ENCODE peak calls at places on chromosome 2, in ten cellular contexts. One of them, this sample, is unnamed.

GRCh38 chr2:2291500-2292260 is 39.4 kb downstream of the MYT1L start:
- DNase-seq in NCI-H1436: peak
- DNase-seq in activated T-helper 2 cell treated with anti-CD3 and anti-CD28 coated beads, Interferon-gamma antibody, Interleukin-2, Interleukin-4, amounts not matched to agents 10 μg/mL and 5 μg/mL and 100 μg/mL, durations not matched to agents 14 hours and 24 hours and 36 hours: no peak
- DNase-seq in NCI-H2029: peak
- DNase-seq in effector memory CD4-positive, alpha-beta T cell: no peak
- DNase-seq in activated naive CD4-positive, alpha-beta T cell treated with anti-CD3 and anti-CD28 coated beads for 36 hours: no peak
- DNase-seq in adrenal gland: no peak
- DNase-seq in Caki2: no peak
- DNase-seq in stimulated activated naive CD4-positive, alpha-beta T cell: no peak
- DNase-seq in neural crest cell: peak
- DNase-seq in this sample: no peak

GRCh38 chr2:113157897-113158753 is 15.6 kb upstream of the PSD4 start:
- DNase-seq in activated naive CD4-positive, alpha-beta T cell treated with anti-CD3 and anti-CD28 coated beads for 36 hours: peak
- DNase-seq in activated T-helper 2 cell treated with anti-CD3 and anti-CD28 coated beads, Interferon-gamma antibody, Interleukin-2, Interleukin-4, amounts not matched to agents 10 μg/mL and 5 μg/mL and 100 μg/mL, durations not matched to agents 14 hours and 24 hours and 36 hours: no peak
- DNase-seq in NCI-H2029: no peak
- DNase-seq in Caki2: peak
- DNase-seq in effector memory CD4-positive, alpha-beta T cell: no peak
- DNase-seq in adrenal gland: no peak
- DNase-seq in stimulated activated naive CD4-positive, alpha-beta T cell: peak
- DNase-seq in neural crest cell: no peak
- DNase-seq in NCI-H1436: no peak
- DNase-seq in this sample: peak

GRCh38 chr2:195709901-195710300 is 52.9 kb downstream of the SLC39A10 start:
- DNase-seq in Caki2: no peak
- DNase-seq in effector memory CD4-positive, alpha-beta T cell: no peak
- DNase-seq in stimulated activated naive CD4-positive, alpha-beta T cell: no peak
- DNase-seq in NCI-H2029: no peak
- DNase-seq in neural crest cell: no peak
- DNase-seq in activated T-helper 2 cell treated with anti-CD3 and anti-CD28 coated beads, Interferon-gamma antibody, Interleukin-2, Interleukin-4, amounts not matched to agents 10 μg/mL and 5 μg/mL and 100 μg/mL, durations not matched to agents 14 hours and 24 hours and 36 hours: no peak
- DNase-seq in NCI-H1436: no peak
- DNase-seq in activated naive CD4-positive, alpha-beta T cell treated with anti-CD3 and anti-CD28 coated beads for 36 hours: no peak
- DNase-seq in adrenal gland: no peak
- DNase-seq in this sample: no peak

GRCh38 chr2:2698182-2699116 is 367.4 kb upstream of the MYT1L start:
- DNase-seq in activated naive CD4-positive, alpha-beta T cell treated with anti-CD3 and anti-CD28 coated beads for 36 hours: peak
- DNase-seq in stimulated activated naive CD4-positive, alpha-beta T cell: peak
- DNase-seq in Caki2: peak
- DNase-seq in NCI-H1436: peak
- DNase-seq in neural crest cell: peak
- DNase-seq in NCI-H2029: peak
- DNase-seq in effector memory CD4-positive, alpha-beta T cell: no peak
- DNase-seq in adrenal gland: peak
- DNase-seq in activated T-helper 2 cell treated with anti-CD3 and anti-CD28 coated beads, Interferon-gamma antibody, Interleukin-2, Interleukin-4, amounts not matched to agents 10 μg/mL and 5 μg/mL and 100 μg/mL, durations not matched to agents 14 hours and 24 hours and 36 hours: no peak
- DNase-seq in this sample: no peak

GRCh38 chr2:30410217-30410616 is 36.8 kb upstream of the LCLAT1 start:
- DNase-seq in NCI-H2029: no peak
- DNase-seq in Caki2: peak
- DNase-seq in neural crest cell: no peak
- DNase-seq in activated T-helper 2 cell treated with anti-CD3 and anti-CD28 coated beads, Interferon-gamma antibody, Interleukin-2, Interleukin-4, amounts not matched to agents 10 μg/mL and 5 μg/mL and 100 μg/mL, durations not matched to agents 14 hours and 24 hours and 36 hours: no peak
- DNase-seq in activated naive CD4-positive, alpha-beta T cell treated with anti-CD3 and anti-CD28 coated beads for 36 hours: peak
- DNase-seq in stimulated activated naive CD4-positive, alpha-beta T cell: no peak
- DNase-seq in effector memory CD4-positive, alpha-beta T cell: no peak
- DNase-seq in NCI-H1436: no peak
- DNase-seq in adrenal gland: no peak
- DNase-seq in this sample: no peak

GRCh38 chr2:152335851-152336102 is 803 bp downstream of the FMNL2 start:
- DNase-seq in adrenal gland: no peak
- DNase-seq in effector memory CD4-positive, alpha-beta T cell: no peak
- DNase-seq in stimulated activated naive CD4-positive, alpha-beta T cell: no peak
- DNase-seq in activated naive CD4-positive, alpha-beta T cell treated with anti-CD3 and anti-CD28 coated beads for 36 hours: peak
- DNase-seq in activated T-helper 2 cell treated with anti-CD3 and anti-CD28 coated beads, Interferon-gamma antibody, Interleukin-2, Interleukin-4, amounts not matched to agents 10 μg/mL and 5 μg/mL and 100 μg/mL, durations not matched to agents 14 hours and 24 hours and 36 hours: no peak
- DNase-seq in Caki2: peak
- DNase-seq in NCI-H2029: no peak
- DNase-seq in NCI-H1436: no peak
- DNase-seq in neural crest cell: no peak
- DNase-seq in this sample: no peak

GRCh38 chr2:2846379-2847130 is 515.5 kb upstream of the MYT1L start:
- DNase-seq in NCI-H1436: peak
- DNase-seq in activated T-helper 2 cell treated with anti-CD3 and anti-CD28 coated beads, Interferon-gamma antibody, Interleukin-2, Interleukin-4, amounts not matched to agents 10 μg/mL and 5 μg/mL and 100 μg/mL, durations not matched to agents 14 hours and 24 hours and 36 hours: no peak
- DNase-seq in neural crest cell: no peak
- DNase-seq in NCI-H2029: peak
- DNase-seq in adrenal gland: no peak
- DNase-seq in activated naive CD4-positive, alpha-beta T cell treated with anti-CD3 and anti-CD28 coated beads for 36 hours: no peak
- DNase-seq in effector memory CD4-positive, alpha-beta T cell: no peak
- DNase-seq in stimulated activated naive CD4-positive, alpha-beta T cell: no peak
- DNase-seq in Caki2: no peak
- DNase-seq in this sample: no peak

GRCh38 chr2:129879614-129880180 is 99.8 kb upstream of the RAB6C start:
- DNase-seq in NCI-H2029: no peak
- DNase-seq in NCI-H1436: no peak
- DNase-seq in stimulated activated naive CD4-positive, alpha-beta T cell: no peak
- DNase-seq in adrenal gland: no peak
- DNase-seq in activated T-helper 2 cell treated with anti-CD3 and anti-CD28 coated beads, Interferon-gamma antibody, Interleukin-2, Interleukin-4, amounts not matched to agents 10 μg/mL and 5 μg/mL and 100 μg/mL, durations not matched to agents 14 hours and 24 hours and 36 hours: no peak
- DNase-seq in activated naive CD4-positive, alpha-beta T cell treated with anti-CD3 and anti-CD28 coated beads for 36 hours: no peak
- DNase-seq in Caki2: no peak
- DNase-seq in neural crest cell: no peak
- DNase-seq in effector memory CD4-positive, alpha-beta T cell: no peak
- DNase-seq in this sample: no peak

GRCh38 chr2:215900203-215900611 is 113.1 kb downstream of the MREG start:
- DNase-seq in NCI-H2029: no peak
- DNase-seq in activated T-helper 2 cell treated with anti-CD3 and anti-CD28 coated beads, Interferon-gamma antibody, Interleukin-2, Interleukin-4, amounts not matched to agents 10 μg/mL and 5 μg/mL and 100 μg/mL, durations not matched to agents 14 hours and 24 hours and 36 hours: no peak
- DNase-seq in stimulated activated naive CD4-positive, alpha-beta T cell: no peak
- DNase-seq in neural crest cell: no peak
- DNase-seq in NCI-H1436: no peak
- DNase-seq in adrenal gland: peak
- DNase-seq in Caki2: no peak
- DNase-seq in effector memory CD4-positive, alpha-beta T cell: no peak
- DNase-seq in activated naive CD4-positive, alpha-beta T cell treated with anti-CD3 and anti-CD28 coated beads for 36 hours: no peak
- DNase-seq in this sample: no peak

GRCh38 chr2:98757904-98758421 is 27.0 kb upstream of the MGAT4A start:
- DNase-seq in NCI-H1436: no peak
- DNase-seq in stimulated activated naive CD4-positive, alpha-beta T cell: peak
- DNase-seq in effector memory CD4-positive, alpha-beta T cell: peak
- DNase-seq in adrenal gland: peak
- DNase-seq in neural crest cell: no peak
- DNase-seq in Caki2: peak
- DNase-seq in NCI-H2029: peak
- DNase-seq in activated T-helper 2 cell treated with anti-CD3 and anti-CD28 coated beads, Interferon-gamma antibody, Interleukin-2, Interleukin-4, amounts not matched to agents 10 μg/mL and 5 μg/mL and 100 μg/mL, durations not matched to agents 14 hours and 24 hours and 36 hours: peak
- DNase-seq in activated naive CD4-positive, alpha-beta T cell treated with anti-CD3 and anti-CD28 coated beads for 36 hours: peak
- DNase-seq in this sample: peak

GRCh38 chr2:241188386-241189092 is at the start of gene ANO7:
- DNase-seq in NCI-H2029: peak
- DNase-seq in neural crest cell: no peak
- DNase-seq in activated T-helper 2 cell treated with anti-CD3 and anti-CD28 coated beads, Interferon-gamma antibody, Interleukin-2, Interleukin-4, amounts not matched to agents 10 μg/mL and 5 μg/mL and 100 μg/mL, durations not matched to agents 14 hours and 24 hours and 36 hours: no peak
- DNase-seq in NCI-H1436: peak
- DNase-seq in adrenal gland: no peak
- DNase-seq in effector memory CD4-positive, alpha-beta T cell: no peak
- DNase-seq in stimulated activated naive CD4-positive, alpha-beta T cell: no peak
- DNase-seq in activated naive CD4-positive, alpha-beta T cell treated with anti-CD3 and anti-CD28 coated beads for 36 hours: no peak
- DNase-seq in Caki2: no peak
- DNase-seq in this sample: no peak

GRCh38 chr2:2600466-2600865 is 269.4 kb upstream of the MYT1L start:
- DNase-seq in NCI-H1436: no peak
- DNase-seq in neural crest cell: no peak
- DNase-seq in NCI-H2029: no peak
- DNase-seq in stimulated activated naive CD4-positive, alpha-beta T cell: no peak
- DNase-seq in effector memory CD4-positive, alpha-beta T cell: no peak
- DNase-seq in Caki2: no peak
- DNase-seq in adrenal gland: no peak
- DNase-seq in activated naive CD4-positive, alpha-beta T cell treated with anti-CD3 and anti-CD28 coated beads for 36 hours: no peak
- DNase-seq in activated T-helper 2 cell treated with anti-CD3 and anti-CD28 coated beads, Interferon-gamma antibody, Interleukin-2, Interleukin-4, amounts not matched to agents 10 μg/mL and 5 μg/mL and 100 μg/mL, durations not matched to agents 14 hours and 24 hours and 36 hours: no peak
- DNase-seq in this sample: no peak

GRCh38 chr2:9519250-9519649 is 36.4 kb downstream of the ADAM17 start:
- DNase-seq in activated naive CD4-positive, alpha-beta T cell treated with anti-CD3 and anti-CD28 coated beads for 36 hours: no peak
- DNase-seq in NCI-H2029: no peak
- DNase-seq in activated T-helper 2 cell treated with anti-CD3 and anti-CD28 coated beads, Interferon-gamma antibody, Interleukin-2, Interleukin-4, amounts not matched to agents 10 μg/mL and 5 μg/mL and 100 μg/mL, durations not matched to agents 14 hours and 24 hours and 36 hours: no peak
- DNase-seq in Caki2: no peak
- DNase-seq in stimulated activated naive CD4-positive, alpha-beta T cell: no peak
- DNase-seq in NCI-H1436: no peak
- DNase-seq in effector memory CD4-positive, alpha-beta T cell: no peak
- DNase-seq in adrenal gland: no peak
- DNase-seq in neural crest cell: no peak
- DNase-seq in this sample: no peak

GRCh38 chr2:54107903-54108615 is 7.4 kb upstream of the ACYP2 start:
- DNase-seq in activated T-helper 2 cell treated with anti-CD3 and anti-CD28 coated beads, Interferon-gamma antibody, Interleukin-2, Interleukin-4, amounts not matched to agents 10 μg/mL and 5 μg/mL and 100 μg/mL, durations not matched to agents 14 hours and 24 hours and 36 hours: no peak
- DNase-seq in activated naive CD4-positive, alpha-beta T cell treated with anti-CD3 and anti-CD28 coated beads for 36 hours: no peak
- DNase-seq in NCI-H1436: no peak
- DNase-seq in NCI-H2029: no peak
- DNase-seq in neural crest cell: no peak
- DNase-seq in effector memory CD4-positive, alpha-beta T cell: no peak
- DNase-seq in stimulated activated naive CD4-positive, alpha-beta T cell: no peak
- DNase-seq in adrenal gland: peak
- DNase-seq in Caki2: no peak
- DNase-seq in this sample: no peak

GRCh38 chr2:205403244-205403845 is 279.0 kb upstream of the NRP2 start:
- DNase-seq in activated T-helper 2 cell treated with anti-CD3 and anti-CD28 coated beads, Interferon-gamma antibody, Interleukin-2, Interleukin-4, amounts not matched to agents 10 μg/mL and 5 μg/mL and 100 μg/mL, durations not matched to agents 14 hours and 24 hours and 36 hours: no peak
- DNase-seq in stimulated activated naive CD4-positive, alpha-beta T cell: no peak
- DNase-seq in neural crest cell: no peak
- DNase-seq in adrenal gland: no peak
- DNase-seq in activated naive CD4-positive, alpha-beta T cell treated with anti-CD3 and anti-CD28 coated beads for 36 hours: no peak
- DNase-seq in NCI-H2029: no peak
- DNase-seq in NCI-H1436: no peak
- DNase-seq in Caki2: no peak
- DNase-seq in effector memory CD4-positive, alpha-beta T cell: no peak
- DNase-seq in this sample: no peak

GRCh38 chr2:239466755-239467271 is 66.0 kb upstream of the HDAC4 start:
- DNase-seq in Caki2: no peak
- DNase-seq in effector memory CD4-positive, alpha-beta T cell: no peak
- DNase-seq in NCI-H1436: no peak
- DNase-seq in stimulated activated naive CD4-positive, alpha-beta T cell: no peak
- DNase-seq in NCI-H2029: no peak
- DNase-seq in neural crest cell: no peak
- DNase-seq in adrenal gland: no peak
- DNase-seq in activated T-helper 2 cell treated with anti-CD3 and anti-CD28 coated beads, Interferon-gamma antibody, Interleukin-2, Interleukin-4, amounts not matched to agents 10 μg/mL and 5 μg/mL and 100 μg/mL, durations not matched to agents 14 hours and 24 hours and 36 hours: no peak
- DNase-seq in activated naive CD4-positive, alpha-beta T cell treated with anti-CD3 and anti-CD28 coated beads for 36 hours: no peak
- DNase-seq in this sample: no peak

GRCh38 chr2:226985227-226985946 is 149.5 kb downstream of the RHBDD1 start:
- DNase-seq in activated T-helper 2 cell treated with anti-CD3 and anti-CD28 coated beads, Interferon-gamma antibody, Interleukin-2, Interleukin-4, amounts not matched to agents 10 μg/mL and 5 μg/mL and 100 μg/mL, durations not matched to agents 14 hours and 24 hours and 36 hours: no peak
- DNase-seq in Caki2: peak
- DNase-seq in neural crest cell: peak
- DNase-seq in NCI-H2029: peak
- DNase-seq in effector memory CD4-positive, alpha-beta T cell: no peak
- DNase-seq in stimulated activated naive CD4-positive, alpha-beta T cell: peak
- DNase-seq in activated naive CD4-positive, alpha-beta T cell treated with anti-CD3 and anti-CD28 coated beads for 36 hours: peak
- DNase-seq in adrenal gland: peak
- DNase-seq in NCI-H1436: peak
- DNase-seq in this sample: peak

GRCh38 chr2:62826141-62826540 is 120.6 kb downstream of the EHBP1 start:
- DNase-seq in NCI-H1436: no peak
- DNase-seq in Caki2: no peak
- DNase-seq in effector memory CD4-positive, alpha-beta T cell: no peak
- DNase-seq in NCI-H2029: no peak
- DNase-seq in activated T-helper 2 cell treated with anti-CD3 and anti-CD28 coated beads, Interferon-gamma antibody, Interleukin-2, Interleukin-4, amounts not matched to agents 10 μg/mL and 5 μg/mL and 100 μg/mL, durations not matched to agents 14 hours and 24 hours and 36 hours: no peak
- DNase-seq in stimulated activated naive CD4-positive, alpha-beta T cell: no peak
- DNase-seq in adrenal gland: no peak
- DNase-seq in neural crest cell: no peak
- DNase-seq in activated naive CD4-positive, alpha-beta T cell treated with anti-CD3 and anti-CD28 coated beads for 36 hours: no peak
- DNase-seq in this sample: peak

GRCh38 chr2:100104718-100105677 is 37.4 kb downstream of the AFF3 start:
- DNase-seq in neural crest cell: peak
- DNase-seq in NCI-H2029: no peak
- DNase-seq in activated T-helper 2 cell treated with anti-CD3 and anti-CD28 coated beads, Interferon-gamma antibody, Interleukin-2, Interleukin-4, amounts not matched to agents 10 μg/mL and 5 μg/mL and 100 μg/mL, durations not matched to agents 14 hours and 24 hours and 36 hours: no peak
- DNase-seq in activated naive CD4-positive, alpha-beta T cell treated with anti-CD3 and anti-CD28 coated beads for 36 hours: peak
- DNase-seq in stimulated activated naive CD4-positive, alpha-beta T cell: peak
- DNase-seq in effector memory CD4-positive, alpha-beta T cell: peak
- DNase-seq in adrenal gland: peak
- DNase-seq in NCI-H1436: no peak
- DNase-seq in Caki2: no peak
- DNase-seq in this sample: no peak

GRCh38 chr2:64204006-64204632 is 59.9 kb upstream of the PELI1 start:
- DNase-seq in activated naive CD4-positive, alpha-beta T cell treated with anti-CD3 and anti-CD28 coated beads for 36 hours: peak
- DNase-seq in effector memory CD4-positive, alpha-beta T cell: peak
- DNase-seq in adrenal gland: peak
- DNase-seq in stimulated activated naive CD4-positive, alpha-beta T cell: peak
- DNase-seq in NCI-H2029: no peak
- DNase-seq in NCI-H1436: no peak
- DNase-seq in neural crest cell: peak
- DNase-seq in activated T-helper 2 cell treated with anti-CD3 and anti-CD28 coated beads, Interferon-gamma antibody, Interleukin-2, Interleukin-4, amounts not matched to agents 10 μg/mL and 5 μg/mL and 100 μg/mL, durations not matched to agents 14 hours and 24 hours and 36 hours: no peak
- DNase-seq in Caki2: peak
- DNase-seq in this sample: peak

GRCh38 chr2:231660860-231661259 is 47.5 kb upstream of the PTMA start:
- DNase-seq in adrenal gland: no peak
- DNase-seq in neural crest cell: no peak
- DNase-seq in activated T-helper 2 cell treated with anti-CD3 and anti-CD28 coated beads, Interferon-gamma antibody, Interleukin-2, Interleukin-4, amounts not matched to agents 10 μg/mL and 5 μg/mL and 100 μg/mL, durations not matched to agents 14 hours and 24 hours and 36 hours: no peak
- DNase-seq in Caki2: no peak
- DNase-seq in activated naive CD4-positive, alpha-beta T cell treated with anti-CD3 and anti-CD28 coated beads for 36 hours: no peak
- DNase-seq in effector memory CD4-positive, alpha-beta T cell: no peak
- DNase-seq in NCI-H1436: no peak
- DNase-seq in stimulated activated naive CD4-positive, alpha-beta T cell: no peak
- DNase-seq in NCI-H2029: no peak
- DNase-seq in this sample: no peak

GRCh38 chr2:98026292-98026691 is 30.5 kb upstream of the TMEM131 start:
- DNase-seq in activated naive CD4-positive, alpha-beta T cell treated with anti-CD3 and anti-CD28 coated beads for 36 hours: no peak
- DNase-seq in stimulated activated naive CD4-positive, alpha-beta T cell: no peak
- DNase-seq in activated T-helper 2 cell treated with anti-CD3 and anti-CD28 coated beads, Interferon-gamma antibody, Interleukin-2, Interleukin-4, amounts not matched to agents 10 μg/mL and 5 μg/mL and 100 μg/mL, durations not matched to agents 14 hours and 24 hours and 36 hours: no peak
- DNase-seq in Caki2: no peak
- DNase-seq in NCI-H2029: no peak
- DNase-seq in effector memory CD4-positive, alpha-beta T cell: no peak
- DNase-seq in adrenal gland: no peak
- DNase-seq in neural crest cell: no peak
- DNase-seq in NCI-H1436: no peak
- DNase-seq in this sample: no peak

GRCh38 chr2:219467736-219468075 is 31.0 kb upstream of the GMPPA start:
- DNase-seq in activated T-helper 2 cell treated with anti-CD3 and anti-CD28 coated beads, Interferon-gamma antibody, Interleukin-2, Interleukin-4, amounts not matched to agents 10 μg/mL and 5 μg/mL and 100 μg/mL, durations not matched to agents 14 hours and 24 hours and 36 hours: no peak
- DNase-seq in stimulated activated naive CD4-positive, alpha-beta T cell: no peak
- DNase-seq in adrenal gland: no peak
- DNase-seq in activated naive CD4-positive, alpha-beta T cell treated with anti-CD3 and anti-CD28 coated beads for 36 hours: no peak
- DNase-seq in Caki2: no peak
- DNase-seq in NCI-H2029: no peak
- DNase-seq in neural crest cell: no peak
- DNase-seq in NCI-H1436: no peak
- DNase-seq in effector memory CD4-positive, alpha-beta T cell: no peak
- DNase-seq in this sample: no peak

GRCh38 chr2:162293122-162293781 is 25.2 kb downstream of the IFIH1 start:
- DNase-seq in adrenal gland: no peak
- DNase-seq in NCI-H1436: no peak
- DNase-seq in neural crest cell: no peak
- DNase-seq in activated naive CD4-positive, alpha-beta T cell treated with anti-CD3 and anti-CD28 coated beads for 36 hours: no peak
- DNase-seq in NCI-H2029: no peak
- DNase-seq in stimulated activated naive CD4-positive, alpha-beta T cell: no peak
- DNase-seq in activated T-helper 2 cell treated with anti-CD3 and anti-CD28 coated beads, Interferon-gamma antibody, Interleukin-2, Interleukin-4, amounts not matched to agents 10 μg/mL and 5 μg/mL and 100 μg/mL, durations not matched to agents 14 hours and 24 hours and 36 hours: no peak
- DNase-seq in effector memory CD4-positive, alpha-beta T cell: no peak
- DNase-seq in Caki2: no peak
- DNase-seq in this sample: peak

This sample was measured in endothelial cell of umbilical vein.